ENCODE peak calls at places on chromosome 10, in five cellular contexts. One of them, this sample, is unnamed. For H3K27me3, the result is how much of the 10 kb centered on the place peaks cover.

GRCh38 chr10:127849896-127850295 is 42.8 kb downstream of the CLRN3 start:
- DNase-seq in endothelial cell of umbilical vein: no peak
- DNase-seq in breast epithelium: no peak
- DNase-seq in stomach: no peak
- DNase-seq in upper lobe of left lung: no peak
- DNase-seq in this sample: no peak

GRCh38 chr10:35041502-35041879 is 48.6 kb downstream of the CUL2 start:
- DNase-seq in endothelial cell of umbilical vein: no peak
- DNase-seq in breast epithelium: no peak
- DNase-seq in stomach: no peak
- DNase-seq in upper lobe of left lung: no peak
- DNase-seq in this sample: no peak

GRCh38 chr10:50470345-50470744 is 153.4 kb downstream of the SGMS1 start:
- DNase-seq in endothelial cell of umbilical vein: no peak
- DNase-seq in breast epithelium: no peak
- DNase-seq in stomach: no peak
- DNase-seq in upper lobe of left lung: no peak
- DNase-seq in this sample: no peak

GRCh38 chr10:109306698-109307097 is 616.6 kb downstream of the XPNPEP1 start:
- DNase-seq in endothelial cell of umbilical vein: no peak
- DNase-seq in breast epithelium: no peak
- DNase-seq in stomach: no peak
- DNase-seq in upper lobe of left lung: no peak
- DNase-seq in this sample: no peak

GRCh38 chr10:79074732-79075131 is 6.0 kb downstream of the ZMIZ1 start:
- DNase-seq in endothelial cell of umbilical vein: no peak
- DNase-seq in breast epithelium: no peak
- DNase-seq in stomach: peak
- DNase-seq in upper lobe of left lung: no peak
- DNase-seq in this sample: no peak

GRCh38 chr10:28434063-28434462 is 98.9 kb upstream of the WAC start:
- DNase-seq in endothelial cell of umbilical vein: no peak
- DNase-seq in breast epithelium: no peak
- DNase-seq in stomach: no peak
- DNase-seq in upper lobe of left lung: no peak
- DNase-seq in this sample: no peak

GRCh38 chr10:15515207-15515606 is 144.1 kb upstream of the FAM171A1 start:
- DNase-seq in endothelial cell of umbilical vein: no peak
- DNase-seq in breast epithelium: no peak
- DNase-seq in stomach: no peak
- DNase-seq in upper lobe of left lung: no peak
- DNase-seq in this sample: no peak

GRCh38 chr10:18117272-18117671 is 23.0 kb upstream of the CACNB2 start:
- DNase-seq in endothelial cell of umbilical vein: no peak
- DNase-seq in breast epithelium: no peak
- DNase-seq in stomach: no peak
- DNase-seq in upper lobe of left lung: no peak
- DNase-seq in this sample: no peak

GRCh38 chr10:131259535-131259934 is 52.0 kb downstream of the TCERG1L start:
- DNase-seq in endothelial cell of umbilical vein: no peak
- DNase-seq in breast epithelium: peak
- DNase-seq in stomach: no peak
- DNase-seq in upper lobe of left lung: no peak
- DNase-seq in this sample: no peak
- H3K27me3 ChIP-seq in endothelial cell of umbilical vein: under half
- H3K27me3 ChIP-seq in breast epithelium: under half
- H3K27me3 ChIP-seq in stomach: under half
- H3K27me3 ChIP-seq in upper lobe of left lung: under half
- H3K27me3 ChIP-seq in this sample: under half

GRCh38 chr10:62081322-62081945 is 179.9 kb downstream of the ARID5B start:
- DNase-seq in endothelial cell of umbilical vein: peak
- DNase-seq in breast epithelium: no peak
- DNase-seq in stomach: no peak
- DNase-seq in upper lobe of left lung: no peak
- DNase-seq in this sample: no peak
- H3K27ac ChIP-seq in endothelial cell of umbilical vein: peak
- H3K27ac ChIP-seq in breast epithelium: peak
- H3K27ac ChIP-seq in stomach: peak
- H3K27ac ChIP-seq in upper lobe of left lung: peak
- H3K27ac ChIP-seq in this sample: peak

GRCh38 chr10:326350-326749 is 191.1 kb downstream of the ZMYND11 start:
- DNase-seq in endothelial cell of umbilical vein: no peak
- DNase-seq in breast epithelium: no peak
- DNase-seq in stomach: no peak
- DNase-seq in upper lobe of left lung: no peak
- DNase-seq in this sample: no peak

GRCh38 chr10:325282-325681 is 190.0 kb downstream of the ZMYND11 start:
- DNase-seq in endothelial cell of umbilical vein: no peak
- DNase-seq in breast epithelium: no peak
- DNase-seq in stomach: no peak
- DNase-seq in upper lobe of left lung: no peak
- DNase-seq in this sample: no peak

GRCh38 chr10:320787-321186 is 185.5 kb downstream of the ZMYND11 start:
- DNase-seq in endothelial cell of umbilical vein: no peak
- DNase-seq in breast epithelium: no peak
- DNase-seq in stomach: no peak
- DNase-seq in upper lobe of left lung: no peak
- DNase-seq in this sample: no peak

GRCh38 chr10:324593-324992 is 189.3 kb downstream of the ZMYND11 start:
- DNase-seq in endothelial cell of umbilical vein: no peak
- DNase-seq in breast epithelium: no peak
- DNase-seq in stomach: no peak
- DNase-seq in upper lobe of left lung: no peak
- DNase-seq in this sample: no peak

GRCh38 chr10:323651-324293 is 188.5 kb downstream of the ZMYND11 start:
- DNase-seq in endothelial cell of umbilical vein: peak
- DNase-seq in breast epithelium: no peak
- DNase-seq in stomach: peak
- DNase-seq in upper lobe of left lung: peak
- DNase-seq in this sample: peak
- TF ChIP-seq POLR2AphosphoS5 in endothelial cell of umbilical vein: peak
- TF ChIP-seq POLR2AphosphoS5 in breast epithelium: no peak
- TF ChIP-seq POLR2AphosphoS5 in stomach: no peak
- TF ChIP-seq POLR2AphosphoS5 in upper lobe of left lung: no peak
- TF ChIP-seq POLR2AphosphoS5 in this sample: no peak

GRCh38 chr10:43076876-43077420 is at the start of gene RET:
- DNase-seq in endothelial cell of umbilical vein: no peak
- DNase-seq in breast epithelium: no peak
- DNase-seq in stomach: peak
- DNase-seq in upper lobe of left lung: peak
- DNase-seq in this sample: no peak
- H3K27me3 ChIP-seq in endothelial cell of umbilical vein: under half
- H3K27me3 ChIP-seq in breast epithelium: under half
- H3K27me3 ChIP-seq in stomach: under half
- H3K27me3 ChIP-seq in upper lobe of left lung: under half
- H3K27me3 ChIP-seq in this sample: under half

GRCh38 chr10:74669210-74669609 is 157.2 kb upstream of the KAT6B start:
- DNase-seq in endothelial cell of umbilical vein: no peak
- DNase-seq in breast epithelium: no peak
- DNase-seq in stomach: no peak
- DNase-seq in upper lobe of left lung: no peak
- DNase-seq in this sample: no peak
- H3K27ac ChIP-seq in endothelial cell of umbilical vein: no peak
- H3K27ac ChIP-seq in breast epithelium: no peak
- H3K27ac ChIP-seq in stomach: no peak
- H3K27ac ChIP-seq in upper lobe of left lung: no peak
- H3K27ac ChIP-seq in this sample: no peak

DNA sequence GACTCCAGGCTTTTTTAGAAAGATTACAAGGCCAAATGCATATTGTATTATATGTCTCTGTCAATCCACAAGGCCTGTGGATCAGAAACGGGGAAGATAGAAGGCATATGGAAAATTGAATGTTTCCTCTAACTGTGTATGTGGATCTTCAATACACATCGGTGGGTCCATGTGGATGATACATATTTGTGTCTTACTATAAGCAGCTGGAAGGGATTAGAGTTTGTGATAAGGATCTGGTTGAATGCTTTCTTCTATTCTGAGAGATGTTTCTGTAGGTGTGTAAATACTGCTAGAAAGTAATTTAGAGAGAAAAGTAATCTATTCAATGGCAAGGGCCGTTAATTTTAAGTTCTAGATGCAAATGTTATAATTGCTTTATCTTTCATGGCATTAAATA is 137.8 kb upstream of the AKR1E2 start:
- DNase-seq in endothelial cell of umbilical vein: no peak
- DNase-seq in breast epithelium: no peak
- DNase-seq in stomach: no peak
- DNase-seq in upper lobe of left lung: no peak
- DNase-seq in this sample: no peak
- TF ChIP-seq POLR2AphosphoS5 in endothelial cell of umbilical vein: no peak
- TF ChIP-seq POLR2AphosphoS5 in breast epithelium: no peak
- TF ChIP-seq POLR2AphosphoS5 in stomach: no peak
- TF ChIP-seq POLR2AphosphoS5 in upper lobe of left lung: no peak
- TF ChIP-seq POLR2AphosphoS5 in this sample: no peak

DNA sequence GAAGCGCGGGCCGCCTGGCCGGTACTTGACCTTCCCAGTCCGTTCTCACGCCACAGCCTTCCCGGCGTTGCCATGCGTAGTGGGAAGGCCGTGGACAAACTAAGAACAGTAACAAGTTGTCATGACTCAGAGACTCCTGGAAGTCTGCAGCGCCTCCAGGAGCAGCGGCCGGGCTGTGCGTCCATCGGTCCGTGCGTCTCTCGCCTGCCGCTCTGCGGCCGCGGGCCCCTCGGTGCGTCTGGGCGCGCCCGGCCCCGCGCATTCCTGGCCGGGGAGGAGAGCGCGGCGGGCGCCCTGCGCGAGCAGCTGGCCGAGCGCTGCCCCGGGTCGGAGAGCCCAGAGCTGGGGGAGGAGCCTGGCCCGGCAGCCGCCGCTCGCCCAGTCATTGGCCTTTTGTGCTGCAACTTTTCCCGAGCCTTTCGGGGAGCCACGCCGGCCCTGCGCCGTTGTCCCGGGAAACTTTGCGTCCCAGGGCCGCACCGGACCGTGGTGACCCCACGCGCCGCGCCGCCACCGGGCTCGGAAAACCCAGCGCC is 123.7 kb downstream of the TACC2 start:
- DNase-seq in endothelial cell of umbilical vein: peak
- DNase-seq in breast epithelium: peak
- DNase-seq in stomach: peak
- DNase-seq in upper lobe of left lung: peak
- DNase-seq in this sample: peak
- H3K27me3 ChIP-seq in endothelial cell of umbilical vein: under half
- H3K27me3 ChIP-seq in breast epithelium: under half
- H3K27me3 ChIP-seq in stomach: under half
- H3K27me3 ChIP-seq in upper lobe of left lung: under half
- H3K27me3 ChIP-seq in this sample: under half

GRCh38 chr10:97479939-97480338 is 18.3 kb downstream of the MMS19 start:
- DNase-seq in endothelial cell of umbilical vein: no peak
- DNase-seq in breast epithelium: no peak
- DNase-seq in stomach: no peak
- DNase-seq in upper lobe of left lung: no peak
- DNase-seq in this sample: no peak

GRCh38 chr10:97483526-97483925 is 14.7 kb downstream of the MMS19 start:
- DNase-seq in endothelial cell of umbilical vein: peak
- DNase-seq in breast epithelium: no peak
- DNase-seq in stomach: no peak
- DNase-seq in upper lobe of left lung: no peak
- DNase-seq in this sample: no peak

GRCh38 chr10:97485647-97486281 is 12.5 kb downstream of the MMS19 start:
- DNase-seq in endothelial cell of umbilical vein: no peak
- DNase-seq in breast epithelium: no peak
- DNase-seq in stomach: no peak
- DNase-seq in upper lobe of left lung: no peak
- DNase-seq in this sample: no peak

GRCh38 chr10:97475936-97476594 is 22.2 kb downstream of the MMS19 start:
- DNase-seq in endothelial cell of umbilical vein: no peak
- DNase-seq in breast epithelium: no peak
- DNase-seq in stomach: no peak
- DNase-seq in upper lobe of left lung: no peak
- DNase-seq in this sample: no peak

DNA sequence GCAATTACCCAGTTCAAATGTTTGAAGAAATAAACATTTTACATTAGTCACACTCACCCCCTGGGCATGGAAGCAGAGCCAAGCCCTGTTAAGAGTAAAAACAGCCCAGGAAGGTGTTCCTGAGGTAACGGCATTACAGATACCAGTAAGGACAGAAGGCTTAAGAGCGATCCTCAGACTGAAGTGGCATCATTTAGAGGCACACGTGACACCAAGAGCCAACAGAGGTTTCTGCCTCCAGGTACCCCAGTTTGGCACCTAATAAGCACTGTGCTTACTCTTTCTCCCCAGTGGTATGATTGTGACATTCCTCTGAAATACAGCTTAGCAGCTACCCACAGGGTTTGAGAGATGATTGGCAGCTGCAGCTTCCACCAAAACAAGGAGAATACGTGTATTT is 17.2 kb downstream of the MMS19 start:
- DNase-seq in endothelial cell of umbilical vein: no peak
- DNase-seq in breast epithelium: no peak
- DNase-seq in stomach: no peak
- DNase-seq in upper lobe of left lung: no peak
- DNase-seq in this sample: no peak
- H3K27ac ChIP-seq in endothelial cell of umbilical vein: no peak
- H3K27ac ChIP-seq in breast epithelium: peak
- H3K27ac ChIP-seq in stomach: no peak
- H3K27ac ChIP-seq in upper lobe of left lung: peak
- H3K27ac ChIP-seq in this sample: peak

This sample was measured in Panc1.